ENCODE peak calls at places on chromosomes 11 and 22, in five cellular contexts. One of them, this sample, is unnamed.

GRCh38 chr22:22999473-22999872 is 70.8 kb upstream of the GNAZ start:
- DNase-seq in endothelial cell of umbilical vein: no peak
- DNase-seq in left ventricle myocardium inferior: no peak
- DNase-seq in Peyer's patch: no peak
- DNase-seq in OCI-LY7: no peak
- DNase-seq in this sample: no peak

GRCh38 chr11:986270-986951 is 50.1 kb downstream of the MUC6 start:
- DNase-seq in endothelial cell of umbilical vein: no peak
- DNase-seq in left ventricle myocardium inferior: no peak
- DNase-seq in Peyer's patch: no peak
- DNase-seq in OCI-LY7: no peak
- DNase-seq in this sample: no peak

GRCh38 chr11:115716577-115717214 is 212.5 kb upstream of the CADM1 start:
- DNase-seq in endothelial cell of umbilical vein: no peak
- DNase-seq in left ventricle myocardium inferior: no peak
- DNase-seq in Peyer's patch: no peak
- DNase-seq in OCI-LY7: no peak
- DNase-seq in this sample: no peak

GRCh38 chr11:131121934-131122333 is 205.7 kb upstream of the SNX19 start:
- DNase-seq in endothelial cell of umbilical vein: no peak
- DNase-seq in left ventricle myocardium inferior: no peak
- DNase-seq in Peyer's patch: no peak
- DNase-seq in OCI-LY7: no peak
- DNase-seq in this sample: no peak

GRCh38 chr22:46262449-46263207 is 515 bp downstream of the PKDREJ start:
- DNase-seq in endothelial cell of umbilical vein: peak; percentile 53
- DNase-seq in left ventricle myocardium inferior: peak; percentile 72
- DNase-seq in Peyer's patch: peak; percentile 55
- DNase-seq in OCI-LY7: no peak
- DNase-seq in this sample: no peak

GRCh38 chr11:74316772-74317505 is 5.5 kb upstream of the P4HA3 start:
- DNase-seq in endothelial cell of umbilical vein: no peak
- DNase-seq in left ventricle myocardium inferior: no peak
- DNase-seq in Peyer's patch: no peak
- DNase-seq in OCI-LY7: no peak
- DNase-seq in this sample: no peak

GRCh38 chr11:118002010-118002540 is 15.9 kb downstream of the IL10RA start:
- DNase-seq in endothelial cell of umbilical vein: no peak
- DNase-seq in left ventricle myocardium inferior: no peak
- DNase-seq in Peyer's patch: no peak
- DNase-seq in OCI-LY7: no peak
- DNase-seq in this sample: no peak

GRCh38 chr11:119340335-119341221 is at the start of gene C1QTNF5:
- DNase-seq in endothelial cell of umbilical vein: peak; percentile 95
- DNase-seq in left ventricle myocardium inferior: peak; percentile 91
- DNase-seq in Peyer's patch: no peak
- DNase-seq in OCI-LY7: no peak
- DNase-seq in this sample: no peak

GRCh38 chr11:42967653-42968052 is 344.1 kb upstream of the API5 start:
- DNase-seq in endothelial cell of umbilical vein: no peak
- DNase-seq in left ventricle myocardium inferior: no peak
- DNase-seq in Peyer's patch: no peak
- DNase-seq in OCI-LY7: no peak
- DNase-seq in this sample: no peak

GRCh38 chr11:122696662-122697061 is 41.1 kb downstream of the UBASH3B start:
- DNase-seq in endothelial cell of umbilical vein: peak; percentile 48
- DNase-seq in left ventricle myocardium inferior: no peak
- DNase-seq in Peyer's patch: peak; percentile 62
- DNase-seq in OCI-LY7: peak; percentile 96
- DNase-seq in this sample: no peak

GRCh38 chr11:66881436-66881835 is 24.6 kb downstream of the LRFN4 start:
- DNase-seq in endothelial cell of umbilical vein: no peak
- DNase-seq in left ventricle myocardium inferior: no peak
- DNase-seq in Peyer's patch: no peak
- DNase-seq in OCI-LY7: no peak
- DNase-seq in this sample: no peak
- TF ChIP-seq CTCF in endothelial cell of umbilical vein: no peak
- TF ChIP-seq CTCF in left ventricle myocardium inferior: no peak
- TF ChIP-seq CTCF in Peyer's patch: no peak
- TF ChIP-seq CTCF in OCI-LY7: peak; percentile 31
- TF ChIP-seq CTCF in this sample: no peak

GRCh38 chr22:42648017-42648367 is 1.2 kb downstream of the CYB5R3 start:
- DNase-seq in endothelial cell of umbilical vein: no peak
- DNase-seq in left ventricle myocardium inferior: no peak
- DNase-seq in Peyer's patch: no peak
- DNase-seq in OCI-LY7: no peak
- DNase-seq in this sample: no peak
- H3K4me3 ChIP-seq in endothelial cell of umbilical vein: peak overlapping the region; percentile 92
- H3K4me3 ChIP-seq in left ventricle myocardium inferior: peak overlapping the region; percentile 78
- H3K4me3 ChIP-seq in Peyer's patch: peak overlapping the region; percentile 86
- H3K4me3 ChIP-seq in OCI-LY7: peak overlapping the region; percentile 100
- H3K4me3 ChIP-seq in this sample: peak overlapping the region; percentile 86

GRCh38 chr11:46223252-46223513 is 54.3 kb upstream of the CREB3L1 start:
- DNase-seq in endothelial cell of umbilical vein: no peak
- DNase-seq in left ventricle myocardium inferior: no peak
- DNase-seq in Peyer's patch: no peak
- DNase-seq in OCI-LY7: no peak
- DNase-seq in this sample: no peak

GRCh38 chr11:46216765-46217089 is 60.7 kb upstream of the CREB3L1 start:
- DNase-seq in endothelial cell of umbilical vein: no peak
- DNase-seq in left ventricle myocardium inferior: no peak
- DNase-seq in Peyer's patch: no peak
- DNase-seq in OCI-LY7: no peak
- DNase-seq in this sample: no peak

GRCh38 chr11:46220313-46220712 is 57.1 kb upstream of the CREB3L1 start:
- DNase-seq in endothelial cell of umbilical vein: no peak
- DNase-seq in left ventricle myocardium inferior: no peak
- DNase-seq in Peyer's patch: no peak
- DNase-seq in OCI-LY7: no peak
- DNase-seq in this sample: no peak

DNA sequence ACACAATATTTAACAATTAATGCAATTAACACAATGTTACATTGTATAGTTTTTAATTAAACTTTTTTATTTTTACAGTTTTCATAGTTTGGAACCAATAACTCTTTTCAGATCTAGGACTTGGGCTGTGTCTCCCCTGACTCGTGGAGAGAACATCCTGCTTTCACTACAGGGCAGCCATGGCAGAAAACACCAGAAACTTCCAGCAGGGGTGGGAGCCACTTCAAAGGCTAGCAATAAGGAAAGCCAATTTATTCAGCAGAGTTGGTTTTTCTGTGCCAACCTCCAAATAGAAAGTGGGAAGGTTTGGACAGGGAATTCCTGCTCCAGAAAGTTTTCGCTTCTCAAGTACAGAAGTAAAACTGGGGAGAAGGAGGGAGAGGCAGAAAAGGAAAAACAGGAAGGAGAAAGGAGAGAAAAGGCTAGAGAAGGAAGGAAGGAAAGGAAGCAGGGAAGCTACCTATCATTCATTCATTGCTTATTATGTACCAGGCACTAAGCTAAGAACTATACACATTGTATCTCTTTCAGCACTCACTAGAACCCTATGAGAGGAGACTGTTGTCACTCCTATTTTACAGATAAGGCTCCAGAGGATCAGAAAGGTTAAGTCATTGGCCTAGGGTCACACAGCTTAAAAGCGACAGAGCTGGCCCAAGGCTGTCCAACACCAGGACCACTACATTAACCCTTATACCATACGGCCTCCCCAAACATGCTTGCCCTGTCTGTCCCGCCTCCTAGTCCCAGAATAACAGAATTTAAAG is 54.8 kb upstream of the CREB3L1 start:
- DNase-seq in endothelial cell of umbilical vein: no peak
- DNase-seq in left ventricle myocardium inferior: no peak
- DNase-seq in Peyer's patch: no peak
- DNase-seq in OCI-LY7: no peak
- DNase-seq in this sample: no peak
- TF ChIP-seq CTCF in endothelial cell of umbilical vein: no peak
- TF ChIP-seq CTCF in left ventricle myocardium inferior: no peak
- TF ChIP-seq CTCF in Peyer's patch: no peak
- TF ChIP-seq CTCF in OCI-LY7: no peak
- TF ChIP-seq CTCF in this sample: no peak

GRCh38 chr11:98711011-98711410 is 309.7 kb upstream of the CNTN5 start:
- DNase-seq in endothelial cell of umbilical vein: no peak
- DNase-seq in left ventricle myocardium inferior: no peak
- DNase-seq in Peyer's patch: no peak
- DNase-seq in OCI-LY7: no peak
- DNase-seq in this sample: no peak
- H3K4me3 ChIP-seq in endothelial cell of umbilical vein: no peak overlapping the region
- H3K4me3 ChIP-seq in left ventricle myocardium inferior: no peak overlapping the region
- H3K4me3 ChIP-seq in Peyer's patch: no peak overlapping the region
- H3K4me3 ChIP-seq in OCI-LY7: no peak overlapping the region
- H3K4me3 ChIP-seq in this sample: no peak overlapping the region

GRCh38 chr22:26516503-26516902 is 4.2 kb upstream of the TFIP11 start:
- DNase-seq in endothelial cell of umbilical vein: no peak
- DNase-seq in left ventricle myocardium inferior: no peak
- DNase-seq in Peyer's patch: no peak
- DNase-seq in OCI-LY7: no peak
- DNase-seq in this sample: no peak
- TF ChIP-seq CTCF in endothelial cell of umbilical vein: no peak
- TF ChIP-seq CTCF in left ventricle myocardium inferior: no peak
- TF ChIP-seq CTCF in Peyer's patch: no peak
- TF ChIP-seq CTCF in OCI-LY7: no peak
- TF ChIP-seq CTCF in this sample: no peak

GRCh38 chr11:86421976-86422770 is 47.5 kb downstream of the CCDC81 start:
- DNase-seq in endothelial cell of umbilical vein: no peak
- DNase-seq in left ventricle myocardium inferior: no peak
- DNase-seq in Peyer's patch: no peak
- DNase-seq in OCI-LY7: no peak
- DNase-seq in this sample: no peak
- H3K4me3 ChIP-seq in endothelial cell of umbilical vein: no peak overlapping the region
- H3K4me3 ChIP-seq in left ventricle myocardium inferior: no peak overlapping the region
- H3K4me3 ChIP-seq in Peyer's patch: no peak overlapping the region
- H3K4me3 ChIP-seq in OCI-LY7: no peak overlapping the region
- H3K4me3 ChIP-seq in this sample: no peak overlapping the region

DNA sequence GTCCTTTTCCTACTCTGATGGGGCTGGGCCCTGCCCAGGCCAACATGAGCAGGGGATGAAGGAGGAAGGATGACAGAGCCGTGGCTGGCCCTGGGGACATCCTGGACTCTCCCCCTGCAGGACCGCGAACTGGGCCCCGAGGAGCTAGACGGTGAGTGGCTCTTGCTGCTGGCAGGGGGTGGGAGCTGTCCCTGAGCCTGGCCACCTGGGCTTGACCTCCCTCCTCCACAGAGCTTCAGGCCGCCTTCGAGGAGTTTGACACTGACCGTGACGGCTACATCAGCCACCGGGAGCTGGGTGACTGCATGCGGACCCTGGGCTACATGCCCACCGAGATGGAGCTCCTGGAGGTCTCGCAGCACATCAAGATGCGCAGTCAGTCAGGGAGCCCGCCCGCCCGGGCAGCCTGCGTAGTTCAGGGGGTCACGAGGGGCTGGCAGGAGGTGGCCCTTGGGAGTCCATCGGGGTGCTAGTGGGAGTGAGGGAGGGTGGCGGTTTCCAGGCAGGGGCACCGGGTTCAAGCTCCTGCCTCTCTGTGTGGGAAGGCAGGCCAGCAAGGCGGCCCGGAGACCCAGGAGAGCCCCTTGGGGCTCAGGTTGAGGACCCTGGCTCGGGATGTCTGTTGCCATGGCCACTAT is 1.0 kb downstream of the CABP4 start:
- DNase-seq in endothelial cell of umbilical vein: no peak
- DNase-seq in left ventricle myocardium inferior: no peak
- DNase-seq in Peyer's patch: no peak
- DNase-seq in OCI-LY7: no peak
- DNase-seq in this sample: no peak
- TF ChIP-seq CTCF in endothelial cell of umbilical vein: no peak
- TF ChIP-seq CTCF in left ventricle myocardium inferior: no peak
- TF ChIP-seq CTCF in Peyer's patch: no peak
- TF ChIP-seq CTCF in OCI-LY7: no peak
- TF ChIP-seq CTCF in this sample: no peak

GRCh38 chr11:46234261-46234660 is 43.2 kb upstream of the CREB3L1 start:
- DNase-seq in endothelial cell of umbilical vein: no peak
- DNase-seq in left ventricle myocardium inferior: no peak
- DNase-seq in Peyer's patch: no peak
- DNase-seq in OCI-LY7: no peak
- DNase-seq in this sample: no peak
- H3K4me3 ChIP-seq in endothelial cell of umbilical vein: no peak overlapping the region
- H3K4me3 ChIP-seq in left ventricle myocardium inferior: no peak overlapping the region
- H3K4me3 ChIP-seq in Peyer's patch: no peak overlapping the region
- H3K4me3 ChIP-seq in OCI-LY7: no peak overlapping the region
- H3K4me3 ChIP-seq in this sample: no peak overlapping the region

DNA sequence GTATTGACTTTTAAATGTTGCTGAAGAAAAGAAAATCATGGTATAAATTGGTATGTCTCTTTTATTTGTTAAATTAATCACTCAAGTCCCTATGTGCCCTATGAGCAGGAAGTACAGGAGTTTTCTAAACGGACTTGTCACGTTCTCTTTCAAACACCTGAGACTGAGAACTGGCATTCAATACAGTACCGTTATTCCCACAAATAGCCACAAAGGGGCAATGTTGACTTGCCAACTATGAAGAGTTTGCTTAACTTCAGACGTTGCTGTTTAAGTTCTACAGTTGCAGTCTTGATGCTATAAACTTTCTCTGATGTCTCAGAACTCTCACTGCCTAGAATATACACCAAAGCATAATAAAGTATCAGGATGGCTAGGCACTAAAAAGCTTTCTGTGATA is 7.6 kb downstream of the OR56A1 start:
- DNase-seq in endothelial cell of umbilical vein: peak; percentile 70
- DNase-seq in left ventricle myocardium inferior: no peak
- DNase-seq in Peyer's patch: no peak
- DNase-seq in OCI-LY7: peak; percentile 61
- DNase-seq in this sample: peak; percentile 23
- TF ChIP-seq CTCF in endothelial cell of umbilical vein: peak; percentile 46
- TF ChIP-seq CTCF in left ventricle myocardium inferior: peak; percentile 74
- TF ChIP-seq CTCF in Peyer's patch: no peak
- TF ChIP-seq CTCF in OCI-LY7: peak; percentile 79
- TF ChIP-seq CTCF in this sample: peak; percentile 47